ENCODE peak calls at places on chromosomes 7 and 10, in four cellular contexts. C is H7, K is HCT116, P is vagina. I is an unnamed sample.

GRCh38 chr7:144019457-144019856 is 19.3 kb downstream of the OR6B1 start:
- DNase-seq in C (no peak), K (no peak), P (no peak), I (peak; percentile 67)

GRCh38 chr10:76324283-76324682 is 892.9 kb downstream of the LRMDA start:
- DNase-seq in C (no peak), K (no peak), P (no peak), I (no peak)

GRCh38 chr10:36624551-36625100 is 500.8 kb upstream of the ANKRD30A start:
- DNase-seq in C (no peak), K (no peak), P (no peak), I (no peak)

GRCh38 chr7:26369519-26370385 is 78.1 kb downstream of the SNX10 start:
- DNase-seq in C (peak; percentile 58), K (peak; percentile 21), P (no peak), I (peak; percentile 65)

GRCh38 chr7:21542891-21543527 is at the start of gene DNAH11:
- DNase-seq in C (peak; percentile 92), K (no peak), P (no peak), I (no peak)

GRCh38 chr10:119025336-119025735 is 4.2 kb upstream of the NANOS1 start:
- DNase-seq in C (no peak), K (no peak), P (no peak), I (no peak)

GRCh38 chr7:134632937-134633540 is 13.6 kb upstream of the BPGM start:
- DNase-seq in C (no peak), K (peak; percentile 51), P (no peak), I (peak; percentile 81)

GRCh38 chr10:69123306-69123746 is 652 bp upstream of the VPS26A start:
- DNase-seq in C (peak; percentile 68), K (peak; percentile 41), P (no peak), I (peak; percentile 12)

GRCh38 chr7:133509822-133510221 is 256.9 kb downstream of the EXOC4 start:
- DNase-seq in C (no peak), K (no peak), P (no peak), I (no peak)

GRCh38 chr7:105035349-105035748 is 21.3 kb downstream of the KMT2E start:
- DNase-seq in C (no peak), K (no peak), P (no peak), I (no peak)

GRCh38 chr7:142516038-142516501 is 233.2 kb upstream of the PRSS1 start:
- DNase-seq in C (peak; percentile 72), K (peak; percentile 61), P (no peak), I (peak; percentile 75)

GRCh38 chr7:90769036-90769435 is 172.9 kb downstream of the CDK14 start:
- DNase-seq in C (no peak), K (no peak), P (no peak), I (no peak)

GRCh38 chr7:65980478-65981250 is 1.3 kb downstream of the GUSB start:
- DNase-seq in C (no peak), K (no peak), P (no peak), I (no peak)

GRCh38 chr7:138886501-138886917 is 88.5 kb upstream of the ATP6V0A4 start:
- DNase-seq in C (no peak), K (peak; percentile 56), P (no peak), I (peak; percentile 91)

GRCh38 chr7:39746162-39746782 is 122.9 kb downstream of the RALA start:
- DNase-seq in C (peak; percentile 85), K (peak; percentile 47), P (no peak), I (peak; percentile 95)

GRCh38 chr7:135690566-135690965 is 28.3 kb downstream of the STMP1 start:
- DNase-seq in C (no peak), K (no peak), P (no peak), I (no peak)

GRCh38 chr10:126042354-126042753 is 146.0 kb downstream of the FANK1 start:
- DNase-seq in C (no peak), K (no peak), P (no peak), I (no peak)

GRCh38 chr10:128734734-128735133 is 608.5 kb upstream of the MKI67 start:
- DNase-seq in C (peak; percentile 35), K (no peak), P (no peak), I (no peak)

GRCh38 chr10:123087786-123088185 is 48.0 kb upstream of the HMX3 start:
- DNase-seq in C (no peak), K (no peak), P (no peak), I (no peak)

GRCh38 chr10:92350411-92350810 is 59.4 kb downstream of the MARCHF5 start:
- DNase-seq in C (no peak), K (no peak), P (no peak), I (no peak)

GRCh38 chr7:144384555-144385245 is 18.8 kb downstream of the NOBOX start:
- DNase-seq in C (no peak), K (peak; percentile 48), P (peak; percentile 58), I (no peak)

GRCh38 chr7:43570688-43571365 is 12.1 kb upstream of the STK17A start:
- DNase-seq in C (no peak), K (no peak), P (no peak), I (no peak)

GRCh38 chr7:81831883-81832282 is 62.0 kb upstream of the HGF start:
- DNase-seq in C (no peak), K (no peak), P (no peak), I (no peak)

GRCh38 chr10:132395704-132396494 is 1.1 kb upstream of the PWWP2B start:
- DNase-seq in C (peak; percentile 92), K (no peak), P (no peak), I (no peak)

GRCh38 chr7:149241695-149242094 is 2.2 kb downstream of the ZNF212 start:
- DNase-seq in C (no peak), K (no peak), P (no peak), I (no peak)

GRCh38 chr10:102963237-102963886 is 45.3 kb downstream of the CNNM2 start:
- DNase-seq in C (no peak), K (no peak), P (no peak), I (no peak)

GRCh38 chr10:536371-536925 is 153.0 kb downstream of the DIP2C start:
- DNase-seq in C (no peak), K (no peak), P (no peak), I (no peak)

GRCh38 chr7:99499356-99499712 is 747 bp downstream of the ZNF394 start:
- DNase-seq in C (no peak), K (no peak), P (no peak), I (no peak)

GRCh38 chr7:3282457-3282856 is 18.6 kb upstream of the SDK1 start:
- DNase-seq in C (no peak), K (no peak), P (no peak), I (no peak)

GRCh38 chr7:157925383-157925875 is 588.6 kb downstream of the DNAJB6 start:
- DNase-seq in C (no peak), K (no peak), P (peak; percentile 61), I (no peak)

GRCh38 chr10:79415736-79416577 is 29.5 kb downstream of the ZCCHC24 start:
- DNase-seq in C (no peak), K (no peak), P (no peak), I (no peak)

GRCh38 chr10:29102233-29102632 is 186.6 kb upstream of the LYZL1 start:
- DNase-seq in C (no peak), K (no peak), P (no peak), I (peak; percentile 14)

GRCh38 chr7:100007887-100008286 is 7.5 kb upstream of the ZKSCAN1 start:
- DNase-seq in C (no peak), K (no peak), P (no peak), I (no peak)

GRCh38 chr7:93843260-93843659 is 47.3 kb downstream of the TFPI2 start:
- DNase-seq in C (no peak), K (no peak), P (no peak), I (no peak)

GRCh38 chr7:145169908-145170307 is 334.1 kb upstream of the TPK1 start:
- DNase-seq in C (no peak), K (no peak), P (no peak), I (no peak)

GRCh38 chr10:1050555-1050954 is 1.6 kb upstream of the IDI1 start:
- DNase-seq in C (peak; percentile 66), K (peak; percentile 60), P (no peak), I (no peak)

GRCh38 chr10:119301397-119301796 is 94.0 kb downstream of the GRK5 start:
- DNase-seq in C (no peak), K (no peak), P (no peak), I (no peak)

GRCh38 chr10:132616170-132616994 is 78.8 kb downstream of the INPP5A start:
- DNase-seq in C (peak; percentile 46), K (no peak), P (no peak), I (no peak)

I was measured in COLO829.